ENCODE peak calls at places on chromosomes 13 and 19, in six cellular contexts. One of them, this sample, is unnamed.

GRCh38 chr19:16078311-16078758 is 2.0 kb downstream of the TPM4 start:
- DNase-seq in cardiac fibroblast: peak
- DNase-seq in body of pancreas: no peak
- DNase-seq in AG04449: no peak
- DNase-seq in effector memory CD4-positive, alpha-beta T cell: no peak
- DNase-seq in neural progenitor cell: peak
- DNase-seq in this sample: no peak

GRCh38 chr13:99388334-99388923 is 81.2 kb upstream of the GPR183 start:
- DNase-seq in cardiac fibroblast: no peak
- DNase-seq in body of pancreas: no peak
- DNase-seq in AG04449: no peak
- DNase-seq in effector memory CD4-positive, alpha-beta T cell: no peak
- DNase-seq in neural progenitor cell: no peak
- DNase-seq in this sample: no peak

GRCh38 chr13:45180713-45181601 is 19.9 kb downstream of the KCTD4 start:
- DNase-seq in cardiac fibroblast: peak
- DNase-seq in body of pancreas: no peak
- DNase-seq in AG04449: no peak
- DNase-seq in effector memory CD4-positive, alpha-beta T cell: no peak
- DNase-seq in neural progenitor cell: no peak
- DNase-seq in this sample: no peak

GRCh38 chr13:30002577-30002976 is 152.2 kb upstream of the UBL3 start:
- DNase-seq in cardiac fibroblast: peak
- DNase-seq in body of pancreas: no peak
- DNase-seq in AG04449: peak
- DNase-seq in effector memory CD4-positive, alpha-beta T cell: no peak
- DNase-seq in neural progenitor cell: no peak
- DNase-seq in this sample: peak

GRCh38 chr13:112690242-112690943 is 555 bp downstream of the ATP11A start:
- DNase-seq in cardiac fibroblast: peak
- DNase-seq in body of pancreas: peak
- DNase-seq in AG04449: no peak
- DNase-seq in effector memory CD4-positive, alpha-beta T cell: no peak
- DNase-seq in neural progenitor cell: peak
- DNase-seq in this sample: no peak

GRCh38 chr19:50537769-50538230 is 24.1 kb upstream of the ASPDH start:
- DNase-seq in cardiac fibroblast: peak
- DNase-seq in body of pancreas: peak
- DNase-seq in AG04449: peak
- DNase-seq in effector memory CD4-positive, alpha-beta T cell: no peak
- DNase-seq in neural progenitor cell: peak
- DNase-seq in this sample: peak

GRCh38 chr19:49347835-49348234 is 12.6 kb downstream of the CD37 start:
- DNase-seq in cardiac fibroblast: peak
- DNase-seq in body of pancreas: peak
- DNase-seq in AG04449: peak
- DNase-seq in effector memory CD4-positive, alpha-beta T cell: no peak
- DNase-seq in neural progenitor cell: peak
- DNase-seq in this sample: peak

GRCh38 chr19:6209233-6209632 is 70.5 kb downstream of the MLLT1 start:
- DNase-seq in cardiac fibroblast: no peak
- DNase-seq in body of pancreas: no peak
- DNase-seq in AG04449: no peak
- DNase-seq in effector memory CD4-positive, alpha-beta T cell: no peak
- DNase-seq in neural progenitor cell: no peak
- DNase-seq in this sample: no peak

GRCh38 chr13:97411894-97412460 is 22.0 kb upstream of the RAP2A start:
- DNase-seq in cardiac fibroblast: no peak
- DNase-seq in body of pancreas: no peak
- DNase-seq in AG04449: no peak
- DNase-seq in effector memory CD4-positive, alpha-beta T cell: no peak
- DNase-seq in neural progenitor cell: no peak
- DNase-seq in this sample: no peak

GRCh38 chr13:97403893-97404683 is 29.9 kb upstream of the RAP2A start:
- DNase-seq in cardiac fibroblast: peak
- DNase-seq in body of pancreas: no peak
- DNase-seq in AG04449: no peak
- DNase-seq in effector memory CD4-positive, alpha-beta T cell: no peak
- DNase-seq in neural progenitor cell: no peak
- DNase-seq in this sample: no peak

GRCh38 chr13:97408938-97409337 is 25.0 kb upstream of the RAP2A start:
- DNase-seq in cardiac fibroblast: no peak
- DNase-seq in body of pancreas: no peak
- DNase-seq in AG04449: no peak
- DNase-seq in effector memory CD4-positive, alpha-beta T cell: no peak
- DNase-seq in neural progenitor cell: no peak
- DNase-seq in this sample: no peak

GRCh38 chr13:97407540-97407939 is 26.4 kb upstream of the RAP2A start:
- DNase-seq in cardiac fibroblast: no peak
- DNase-seq in body of pancreas: no peak
- DNase-seq in AG04449: no peak
- DNase-seq in effector memory CD4-positive, alpha-beta T cell: no peak
- DNase-seq in neural progenitor cell: no peak
- DNase-seq in this sample: no peak
- H3K4me3 ChIP-seq in cardiac fibroblast: no peak
- H3K4me3 ChIP-seq in body of pancreas: no peak
- H3K4me3 ChIP-seq in AG04449: no peak
- H3K4me3 ChIP-seq in effector memory CD4-positive, alpha-beta T cell: no peak
- H3K4me3 ChIP-seq in neural progenitor cell: no peak
- H3K4me3 ChIP-seq in this sample: no peak

DNA sequence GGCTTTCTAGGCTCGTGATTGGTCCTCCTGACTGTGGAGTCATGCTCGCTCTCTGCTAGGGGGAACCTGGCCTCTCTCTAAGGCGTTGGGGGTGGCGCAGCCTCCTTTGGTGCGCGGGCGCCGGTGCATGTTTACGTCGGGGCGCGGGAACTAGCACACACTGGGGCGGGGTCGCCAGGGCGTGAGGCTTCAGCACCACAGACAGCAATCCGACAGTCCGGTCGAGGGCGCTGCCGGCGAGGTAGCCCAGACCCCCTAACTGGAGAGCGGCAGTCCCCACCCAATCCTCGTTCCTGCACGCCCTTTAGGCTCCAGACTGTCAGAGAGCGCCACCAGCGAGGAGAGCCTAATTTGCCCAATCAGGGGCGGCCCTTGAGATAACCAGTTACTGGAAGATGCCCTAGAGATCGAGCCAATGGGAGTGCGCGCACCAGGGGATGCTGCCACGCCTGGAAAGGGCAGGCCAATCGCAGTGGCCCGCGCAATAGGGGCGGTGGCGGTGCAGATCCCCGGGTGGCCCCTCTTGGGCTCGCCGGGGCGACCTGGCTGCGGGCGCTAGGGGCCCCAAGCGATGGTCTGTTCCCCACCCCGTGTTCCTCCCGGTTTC is 1.0 kb upstream of the ELAVL3 start:
- DNase-seq in cardiac fibroblast: peak
- DNase-seq in body of pancreas: peak
- DNase-seq in AG04449: peak
- DNase-seq in effector memory CD4-positive, alpha-beta T cell: peak
- DNase-seq in neural progenitor cell: peak
- DNase-seq in this sample: peak
- H3K4me3 ChIP-seq in cardiac fibroblast: peak
- H3K4me3 ChIP-seq in body of pancreas: no peak
- H3K4me3 ChIP-seq in AG04449: peak
- H3K4me3 ChIP-seq in effector memory CD4-positive, alpha-beta T cell: peak
- H3K4me3 ChIP-seq in neural progenitor cell: peak
- H3K4me3 ChIP-seq in this sample: peak

GRCh38 chr19:17424743-17425365 is 5.0 kb downstream of the MVB12A start:
- DNase-seq in cardiac fibroblast: peak
- DNase-seq in body of pancreas: no peak
- DNase-seq in AG04449: no peak
- DNase-seq in effector memory CD4-positive, alpha-beta T cell: no peak
- DNase-seq in neural progenitor cell: peak
- DNase-seq in this sample: no peak
- H3K4me3 ChIP-seq in cardiac fibroblast: no peak
- H3K4me3 ChIP-seq in body of pancreas: no peak
- H3K4me3 ChIP-seq in AG04449: no peak
- H3K4me3 ChIP-seq in effector memory CD4-positive, alpha-beta T cell: no peak
- H3K4me3 ChIP-seq in neural progenitor cell: peak
- H3K4me3 ChIP-seq in this sample: no peak

GRCh38 chr13:52737451-52737850 is 2.2 kb downstream of the CNMD start:
- DNase-seq in cardiac fibroblast: no peak
- DNase-seq in body of pancreas: no peak
- DNase-seq in AG04449: no peak
- DNase-seq in effector memory CD4-positive, alpha-beta T cell: no peak
- DNase-seq in neural progenitor cell: no peak
- DNase-seq in this sample: no peak

GRCh38 chr13:52736891-52737290 is 2.7 kb downstream of the CNMD start:
- DNase-seq in cardiac fibroblast: no peak
- DNase-seq in body of pancreas: no peak
- DNase-seq in AG04449: no peak
- DNase-seq in effector memory CD4-positive, alpha-beta T cell: no peak
- DNase-seq in neural progenitor cell: no peak
- DNase-seq in this sample: no peak

GRCh38 chr13:52739468-52740071 is at the start of gene CNMD:
- DNase-seq in cardiac fibroblast: no peak
- DNase-seq in body of pancreas: no peak
- DNase-seq in AG04449: no peak
- DNase-seq in effector memory CD4-positive, alpha-beta T cell: no peak
- DNase-seq in neural progenitor cell: peak
- DNase-seq in this sample: no peak

GRCh38 chr13:52737900-52738299 is 1.7 kb downstream of the CNMD start:
- DNase-seq in cardiac fibroblast: no peak
- DNase-seq in body of pancreas: no peak
- DNase-seq in AG04449: no peak
- DNase-seq in effector memory CD4-positive, alpha-beta T cell: no peak
- DNase-seq in neural progenitor cell: no peak
- DNase-seq in this sample: no peak

GRCh38 chr13:52738719-52739467 is 727 bp downstream of the CNMD start:
- DNase-seq in cardiac fibroblast: no peak
- DNase-seq in body of pancreas: peak
- DNase-seq in AG04449: no peak
- DNase-seq in effector memory CD4-positive, alpha-beta T cell: no peak
- DNase-seq in neural progenitor cell: peak
- DNase-seq in this sample: no peak
- H3K4me3 ChIP-seq in cardiac fibroblast: peak
- H3K4me3 ChIP-seq in body of pancreas: no peak
- H3K4me3 ChIP-seq in AG04449: peak
- H3K4me3 ChIP-seq in effector memory CD4-positive, alpha-beta T cell: no peak
- H3K4me3 ChIP-seq in neural progenitor cell: peak
- H3K4me3 ChIP-seq in this sample: no peak

GRCh38 chr19:37309834-37310575 is 60.9 kb upstream of the ZNF527 start:
- DNase-seq in cardiac fibroblast: no peak
- DNase-seq in body of pancreas: no peak
- DNase-seq in AG04449: no peak
- DNase-seq in effector memory CD4-positive, alpha-beta T cell: no peak
- DNase-seq in neural progenitor cell: no peak
- DNase-seq in this sample: no peak

GRCh38 chr19:37317403-37318209 is 53.3 kb upstream of the ZNF527 start:
- DNase-seq in cardiac fibroblast: peak
- DNase-seq in body of pancreas: peak
- DNase-seq in AG04449: peak
- DNase-seq in effector memory CD4-positive, alpha-beta T cell: peak
- DNase-seq in neural progenitor cell: peak
- DNase-seq in this sample: peak

DNA sequence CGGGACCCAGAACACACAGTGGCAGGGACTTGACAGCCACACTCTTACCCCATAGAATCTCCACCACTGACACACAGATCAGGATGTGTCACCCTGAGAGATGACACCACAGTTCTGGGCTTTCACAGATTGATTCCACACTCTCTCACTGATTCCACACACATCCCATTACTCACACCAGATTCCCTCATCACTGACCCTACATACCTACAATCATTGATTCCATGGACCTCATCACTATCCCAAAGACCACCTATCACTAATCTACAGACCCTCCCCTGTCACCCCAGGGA is 57.6 kb upstream of the ZNF527 start:
- DNase-seq in cardiac fibroblast: peak
- DNase-seq in body of pancreas: no peak
- DNase-seq in AG04449: no peak
- DNase-seq in effector memory CD4-positive, alpha-beta T cell: no peak
- DNase-seq in neural progenitor cell: no peak
- DNase-seq in this sample: no peak
- H3K4me3 ChIP-seq in cardiac fibroblast: no peak
- H3K4me3 ChIP-seq in body of pancreas: no peak
- H3K4me3 ChIP-seq in AG04449: no peak
- H3K4me3 ChIP-seq in effector memory CD4-positive, alpha-beta T cell: no peak
- H3K4me3 ChIP-seq in neural progenitor cell: peak
- H3K4me3 ChIP-seq in this sample: no peak

GRCh38 chr13:38702609-38703008 is 15.7 kb downstream of the FREM2 start:
- DNase-seq in cardiac fibroblast: no peak
- DNase-seq in body of pancreas: no peak
- DNase-seq in AG04449: no peak
- DNase-seq in effector memory CD4-positive, alpha-beta T cell: no peak
- DNase-seq in neural progenitor cell: no peak
- DNase-seq in this sample: no peak
- H3K4me3 ChIP-seq in cardiac fibroblast: no peak
- H3K4me3 ChIP-seq in body of pancreas: no peak
- H3K4me3 ChIP-seq in AG04449: no peak
- H3K4me3 ChIP-seq in effector memory CD4-positive, alpha-beta T cell: no peak
- H3K4me3 ChIP-seq in neural progenitor cell: no peak
- H3K4me3 ChIP-seq in this sample: no peak

DNA sequence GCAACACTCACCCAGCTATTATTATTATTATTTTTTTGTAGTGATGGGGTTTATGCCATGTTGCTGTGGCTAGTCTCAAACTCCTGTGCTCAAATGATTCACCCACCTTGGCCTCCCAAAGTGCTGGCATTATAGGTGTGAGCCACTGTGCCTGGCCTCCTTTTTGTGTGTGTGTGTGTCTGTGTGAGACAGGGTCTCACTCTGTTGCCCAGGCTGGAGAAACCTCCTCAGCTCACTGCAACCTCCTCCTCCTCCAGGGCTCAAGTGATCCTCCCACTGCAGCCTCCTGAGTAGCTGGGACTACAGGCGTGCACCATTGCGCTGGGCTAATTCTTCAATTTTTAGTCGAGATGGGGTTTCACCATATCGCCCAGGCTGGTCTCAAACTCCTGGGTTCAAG is 3.6 kb upstream of the MYDGF start:
- DNase-seq in cardiac fibroblast: no peak
- DNase-seq in body of pancreas: no peak
- DNase-seq in AG04449: no peak
- DNase-seq in effector memory CD4-positive, alpha-beta T cell: no peak
- DNase-seq in neural progenitor cell: no peak
- DNase-seq in this sample: no peak
- H3K4me3 ChIP-seq in cardiac fibroblast: no peak
- H3K4me3 ChIP-seq in body of pancreas: no peak
- H3K4me3 ChIP-seq in AG04449: no peak
- H3K4me3 ChIP-seq in effector memory CD4-positive, alpha-beta T cell: no peak
- H3K4me3 ChIP-seq in neural progenitor cell: no peak
- H3K4me3 ChIP-seq in this sample: no peak

GRCh38 chr19:17942582-17943283 is 9.9 kb downstream of the CCDC124 start:
- DNase-seq in cardiac fibroblast: no peak
- DNase-seq in body of pancreas: no peak
- DNase-seq in AG04449: no peak
- DNase-seq in effector memory CD4-positive, alpha-beta T cell: no peak
- DNase-seq in neural progenitor cell: no peak
- DNase-seq in this sample: no peak
- H3K4me3 ChIP-seq in cardiac fibroblast: no peak
- H3K4me3 ChIP-seq in body of pancreas: no peak
- H3K4me3 ChIP-seq in AG04449: no peak
- H3K4me3 ChIP-seq in effector memory CD4-positive, alpha-beta T cell: no peak
- H3K4me3 ChIP-seq in neural progenitor cell: no peak
- H3K4me3 ChIP-seq in this sample: no peak

DNA sequence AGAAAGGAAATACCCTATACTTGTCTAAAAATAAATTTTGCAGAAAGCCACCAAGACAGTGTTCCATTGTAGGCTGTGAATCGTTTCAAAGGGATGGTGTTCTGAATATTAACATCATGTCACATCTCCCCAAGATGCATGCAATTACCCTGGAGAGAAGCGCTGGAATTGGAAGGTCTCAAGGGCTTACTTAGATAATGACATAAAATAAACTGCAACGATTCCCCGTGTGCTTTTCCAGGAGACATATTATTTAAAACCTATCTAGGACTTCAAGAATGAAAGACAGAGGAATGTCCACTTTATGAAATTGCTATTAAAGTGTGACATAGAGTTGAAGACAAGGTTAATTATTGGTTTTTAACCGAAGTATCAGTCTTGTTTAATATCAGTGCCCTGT is 91.8 kb downstream of the EFNB2 start:
- DNase-seq in cardiac fibroblast: no peak
- DNase-seq in body of pancreas: no peak
- DNase-seq in AG04449: no peak
- DNase-seq in effector memory CD4-positive, alpha-beta T cell: no peak
- DNase-seq in neural progenitor cell: no peak
- DNase-seq in this sample: no peak
- H3K4me3 ChIP-seq in cardiac fibroblast: no peak
- H3K4me3 ChIP-seq in body of pancreas: no peak
- H3K4me3 ChIP-seq in AG04449: no peak
- H3K4me3 ChIP-seq in effector memory CD4-positive, alpha-beta T cell: no peak
- H3K4me3 ChIP-seq in neural progenitor cell: no peak
- H3K4me3 ChIP-seq in this sample: no peak

This sample was measured in BJ.